ENCODE peak calls at places on chromosome 1, in seven cellular contexts. M, U, Y, J, N, I and V are unnamed samples.

GRCh38 chr1:244552336-244552735 is 91.3 kb downstream of the CATSPERE start:
- DNase-seq in M (no peak), U (no peak), Y (no peak), J (no peak), N (no peak), I (peak), V (peak)

GRCh38 chr1:232875536-232875935 is 70.3 kb downstream of the MAP10 start:
- DNase-seq in M (no peak), U (no peak), Y (no peak), J (no peak), N (no peak), I (no peak), V (no peak)

GRCh38 chr1:203663294-203663693 is 36.7 kb downstream of the ATP2B4 start:
- DNase-seq in M (peak), U (peak), Y (no peak), J (no peak), N (no peak), I (no peak), V (no peak)

GRCh38 chr1:163395767-163396166 is 74.0 kb downstream of the NUF2 start:
- DNase-seq in M (no peak), U (no peak), Y (no peak), J (no peak), N (no peak), I (no peak), V (no peak)

GRCh38 chr1:188225975-188226374 is 1397.2 kb downstream of the PLA2G4A start:
- DNase-seq in M (no peak), U (no peak), Y (no peak), J (no peak), N (no peak), I (no peak), V (no peak)

GRCh38 chr1:163562355-163562754 is 240.6 kb downstream of the NUF2 start:
- DNase-seq in M (no peak), U (no peak), Y (no peak), J (peak), N (no peak), I (no peak), V (peak)

GRCh38 chr1:73820843-73821242 is 377.1 kb downstream of the LRRIQ3 start:
- DNase-seq in M (no peak), U (no peak), Y (no peak), J (no peak), N (no peak), I (no peak), V (no peak)

GRCh38 chr1:175572932-175573871 is 170.2 kb downstream of the TNR start:
- DNase-seq in M (no peak), U (peak), Y (no peak), J (no peak), N (no peak), I (no peak), V (no peak)

GRCh38 chr1:1222575-1223225 is 8.7 kb upstream of the TNFRSF4 start:
- DNase-seq in M (no peak), U (no peak), Y (no peak), J (no peak), N (no peak), I (no peak), V (no peak)

GRCh38 chr1:31799895-31800676 is 15.7 kb downstream of the SPOCD1 start:
- DNase-seq in M (no peak), U (no peak), Y (no peak), J (no peak), N (no peak), I (no peak), V (no peak)

GRCh38 chr1:194929376-194929775 is 1678.9 kb downstream of the KCNT2 start:
- DNase-seq in M (peak), U (no peak), Y (no peak), J (no peak), N (no peak), I (peak), V (no peak)

GRCh38 chr1:144551543-144552424 is 40.9 kb upstream of the PPIAL4F start:
- DNase-seq in M (peak), U (peak), Y (peak), J (peak), N (peak), I (peak), V (peak)

GRCh38 chr1:174118726-174119125 is 40.6 kb upstream of the RABGAP1L start:
- DNase-seq in M (no peak), U (no peak), Y (no peak), J (no peak), N (no peak), I (no peak), V (no peak)

GRCh38 chr1:240139511-240139910 is 47.8 kb downstream of the FMN2 start:
- DNase-seq in M (no peak), U (no peak), Y (no peak), J (no peak), N (no peak), I (no peak), V (peak)

GRCh38 chr1:93814059-93814794 is 64.8 kb downstream of the DNTTIP2 start:
- DNase-seq in M (peak), U (peak), Y (peak), J (peak), N (peak), I (peak), V (peak)

GRCh38 chr1:108598340-108598739 is 38.4 kb downstream of the EEIG2 start:
- DNase-seq in M (peak), U (peak), Y (no peak), J (no peak), N (no peak), I (no peak), V (no peak)

GRCh38 chr1:155198547-155198906 is 9.2 kb downstream of the THBS3 start:
- DNase-seq in M (no peak), U (no peak), Y (no peak), J (no peak), N (no peak), I (no peak), V (no peak)

GRCh38 chr1:210259496-210259895 is 26.9 kb downstream of the SERTAD4 start:
- DNase-seq in M (peak), U (peak), Y (no peak), J (no peak), N (no peak), I (no peak), V (no peak)

GRCh38 chr1:36034692-36035091 is 49.2 kb upstream of the TEKT2 start:
- DNase-seq in M (peak), U (peak), Y (no peak), J (no peak), N (no peak), I (peak), V (peak)

GRCh38 chr1:29860681-29861080 is 624.4 kb downstream of the PTPRU start:
- DNase-seq in M (no peak), U (no peak), Y (no peak), J (no peak), N (no peak), I (no peak), V (no peak)

GRCh38 chr1:29858646-29859045 is 622.3 kb downstream of the PTPRU start:
- DNase-seq in M (no peak), U (no peak), Y (no peak), J (no peak), N (no peak), I (no peak), V (no peak)

GRCh38 chr1:29856663-29857224 is 620.4 kb downstream of the PTPRU start:
- DNase-seq in M (no peak), U (no peak), Y (no peak), J (no peak), N (no peak), I (no peak), V (no peak)

GRCh38 chr1:29861446-29861845 is 625.1 kb downstream of the PTPRU start:
- DNase-seq in M (no peak), U (no peak), Y (no peak), J (no peak), N (no peak), I (no peak), V (no peak)

GRCh38 chr1:29859126-29859525 is 622.8 kb downstream of the PTPRU start:
- DNase-seq in M (no peak), U (no peak), Y (no peak), J (no peak), N (no peak), I (no peak), V (no peak)
- H2AK5ac ChIP-seq in M (no peak), U (no peak), Y (no peak), J (no peak), N (no peak), I (no peak), V (no peak)

DNA sequence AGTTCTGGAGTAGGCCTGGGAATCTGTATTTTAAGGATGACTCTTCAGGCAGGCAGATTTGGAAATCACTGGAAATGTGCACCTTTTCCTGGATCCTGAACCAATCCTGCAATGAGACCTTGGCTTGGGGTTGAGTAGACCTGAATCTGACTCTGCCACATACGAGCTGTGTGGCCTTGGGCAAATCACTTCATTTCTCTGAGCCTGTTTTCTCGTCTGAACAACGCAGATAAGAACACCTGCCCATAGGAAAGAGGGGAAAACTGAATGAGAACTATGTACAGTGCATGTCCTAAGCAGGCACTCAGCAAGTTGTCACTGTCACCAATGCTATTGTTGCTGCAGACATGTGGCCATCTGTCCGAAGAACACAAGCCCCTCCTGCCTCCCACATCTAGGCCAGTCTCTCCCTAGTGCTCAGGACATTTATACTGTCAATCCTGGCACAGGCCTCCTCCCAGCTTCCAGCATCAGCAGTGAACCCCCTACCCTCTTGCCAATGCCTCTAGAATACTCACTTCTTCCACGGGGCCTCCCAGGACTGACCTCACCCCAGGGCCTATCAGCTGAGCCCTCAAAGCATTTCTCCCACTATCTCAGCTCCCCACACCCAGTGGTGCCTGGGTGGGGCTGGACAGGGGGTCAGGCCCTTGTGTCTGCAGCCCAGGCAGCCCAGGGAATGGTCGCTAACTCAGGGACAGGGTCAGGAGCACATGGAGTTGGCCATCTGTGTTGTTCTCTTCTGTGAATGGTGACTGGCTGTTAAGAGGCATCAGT is 88.8 kb upstream of the ZBTB40 start:
- DNase-seq in M (no peak), U (no peak), Y (no peak), J (no peak), N (no peak), I (peak), V (no peak)
- H3K9ac ChIP-seq in M (no peak), U (no peak), Y (no peak), J (no peak), N (no peak), I (no peak), V (no peak)

GRCh38 chr1:55156093-55156492 is 59.1 kb downstream of the USP24 start:
- DNase-seq in M (peak), U (no peak), Y (no peak), J (no peak), N (no peak), I (no peak), V (no peak)
- H4K8ac ChIP-seq in M (no peak), U (no peak), Y (no peak), J (no peak), N (no peak), I (no peak), V (no peak)

GRCh38 chr1:180628646-180629045 is 3.2 kb upstream of the XPR1 start:
- DNase-seq in M (no peak), U (no peak), Y (no peak), J (no peak), N (no peak), I (no peak), V (no peak)
- H2AK5ac ChIP-seq in M (no peak), U (no peak), Y (no peak), J (no peak), N (no peak), I (no peak), V (no peak)

DNA sequence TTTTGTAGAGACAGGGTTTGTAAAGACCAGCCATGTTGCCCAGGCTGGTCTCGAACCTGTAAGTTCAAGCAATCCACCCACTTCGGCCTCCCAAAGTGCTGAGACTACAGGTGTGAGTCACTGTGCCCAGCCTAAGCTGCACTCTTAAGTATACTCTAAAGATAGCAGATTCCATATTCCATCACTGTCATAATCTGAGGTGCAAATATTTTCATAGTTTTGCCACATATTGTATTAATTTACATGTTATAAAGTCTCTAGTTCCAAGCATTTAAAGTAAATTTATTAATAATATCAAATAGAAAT is 121.3 kb downstream of the HFM1 start:
- DNase-seq in M (no peak), U (no peak), Y (no peak), J (no peak), N (no peak), I (no peak), V (peak)
- H3K9ac ChIP-seq in M (no peak), U (peak), Y (no peak), J (no peak), N (no peak), I (no peak), V (no peak)

GRCh38 chr1:177334856-177335255 is 164.1 kb downstream of the BRINP2 start:
- DNase-seq in M (no peak), U (no peak), Y (no peak), J (no peak), N (no peak), I (no peak), V (no peak)
- H4K8ac ChIP-seq in M (no peak), U (no peak), Y (no peak), J (no peak), N (no peak), I (no peak), V (no peak)

GRCh38 chr1:224730540-224730939 is 114.4 kb downstream of the CNIH3 start:
- DNase-seq in M (no peak), U (peak), Y (no peak), J (no peak), N (no peak), I (no peak), V (no peak)

GRCh38 chr1:224727851-224728250 is 111.7 kb downstream of the CNIH3 start:
- DNase-seq in M (no peak), U (peak), Y (no peak), J (no peak), N (no peak), I (no peak), V (no peak)

GRCh38 chr1:224722838-224723237 is 106.7 kb downstream of the CNIH3 start:
- DNase-seq in M (no peak), U (no peak), Y (no peak), J (no peak), N (no peak), I (no peak), V (no peak)

GRCh38 chr1:224727351-224727750 is 111.2 kb downstream of the CNIH3 start:
- DNase-seq in M (no peak), U (no peak), Y (no peak), J (no peak), N (no peak), I (no peak), V (no peak)

DNA sequence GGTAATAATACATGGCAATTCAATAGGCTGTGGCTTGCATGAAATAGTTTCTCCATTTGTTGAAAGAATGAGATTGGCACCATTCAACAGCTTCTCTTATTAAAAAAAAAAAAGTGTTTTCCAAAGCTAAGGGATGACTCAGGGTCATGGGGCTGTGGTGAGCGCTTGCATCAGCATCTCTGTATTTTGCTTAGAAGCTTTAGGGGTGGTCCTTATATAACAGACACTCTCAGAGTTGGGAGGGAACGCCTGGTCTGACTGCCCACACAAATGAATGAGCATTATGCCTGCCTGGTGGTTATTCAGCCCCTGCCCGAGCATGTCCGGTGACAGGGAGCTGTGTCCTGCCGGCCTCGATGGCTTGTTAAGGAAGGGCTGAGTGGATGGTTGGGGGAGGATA is 110.7 kb downstream of the CNIH3 start:
- DNase-seq in M (peak), U (peak), Y (no peak), J (no peak), N (no peak), I (peak), V (peak)
- H2AK5ac ChIP-seq in M (peak), U (no peak), Y (no peak), J (no peak), N (no peak), I (no peak), V (no peak)

GRCh38 chr1:26921126-26921461 is 449 bp upstream of the NUDC start:
- DNase-seq in M (no peak), U (no peak), Y (no peak), J (no peak), N (no peak), I (no peak), V (no peak)
- H3K9ac ChIP-seq in M (no peak), U (peak), Y (no peak), J (no peak), N (no peak), I (no peak), V (peak)